ENCODE peak calls at places on chromosomes 7 and 10, in ten cellular contexts. O is cardiac muscle cell; I is tibial artery; D is CD8-positive, alpha-beta T cell; M is adrenal gland; Q is neural progenitor cell; V is OCI-LY7; X is heart left ventricle; Z is SK-N-SH; P is H1. T is an unnamed sample.

GRCh38 chr7:44244282-44244681 is 43.5 kb downstream of the YKT6 start:
- DNase-seq in I (no peak), D (peak; percentile 4), P (no peak), V (peak; percentile 57), X (no peak), Q (peak; percentile 68), Z (peak; percentile 85), O (peak; percentile 66), M (no peak), T (no peak)

GRCh38 chr7:94656925-94657731 is 1.2 kb upstream of the SGCE start:
- DNase-seq in P (no peak), V (peak; percentile 72), O (peak; percentile 33), Z (no peak), Q (peak; percentile 63), M (peak; percentile 19), X (no peak), D (no peak), I (no peak), T (no peak)

GRCh38 chr10:5404188-5405041 is at the start of gene TUBAL3:
- DNase-seq in Q (no peak), P (no peak), I (no peak), V (no peak), O (no peak), D (no peak), M (no peak), Z (no peak), X (peak; percentile 32), T (no peak)

GRCh38 chr10:71505862-71506261 is 109.1 kb downstream of the CDH23 start:
- DNase-seq in Z (no peak), O (no peak), X (no peak), V (no peak), P (no peak), I (no peak), D (no peak), Q (no peak), M (no peak), T (no peak)

GRCh38 chr10:68154211-68154497 is 44.9 kb downstream of the MYPN start:
- DNase-seq in P (no peak), I (no peak), V (peak; percentile 10), X (peak; percentile 63), M (peak; percentile 84), Z (peak; percentile 52), D (no peak), O (peak; percentile 31), Q (peak; percentile 29), T (peak; percentile 39)

GRCh38 chr7:156795415-156795814 is 97.6 kb downstream of the LMBR1 start:
- DNase-seq in X (no peak), O (no peak), D (no peak), I (no peak), Z (no peak), M (no peak), P (no peak), V (no peak), Q (no peak), T (no peak)

GRCh38 chr7:73596191-73597065 is 18.0 kb upstream of the TBL2 start:
- DNase-seq in Q (no peak), P (no peak), M (no peak), I (no peak), Z (no peak), X (no peak), D (no peak), V (no peak), O (no peak), T (no peak)

GRCh38 chr10:14879055-14879800 is 562 bp downstream of the SUV39H2 start:
- DNase-seq in Q (peak; percentile 60), M (peak; percentile 28), O (no peak), D (no peak), Z (no peak), I (no peak), P (no peak), V (peak; percentile 60), X (no peak), T (peak; percentile 34)

GRCh38 chr7:120842131-120842621 is 15.8 kb downstream of the TSPAN12 start:
- DNase-seq in O (no peak), D (no peak), Q (no peak), V (no peak), M (no peak), Z (no peak), P (no peak), I (no peak), X (no peak), T (no peak)

GRCh38 chr7:99137418-99138180 is 6.3 kb downstream of the SMURF1 start:
- DNase-seq in Z (peak; percentile 63), I (no peak), P (peak; percentile 49), M (peak; percentile 33), V (no peak), O (peak; percentile 78), X (no peak), D (no peak), Q (peak; percentile 90), T (no peak)

GRCh38 chr10:3478153-3478552 is 305.6 kb upstream of the PITRM1 start:
- DNase-seq in O (no peak), P (no peak), X (no peak), V (no peak), D (no peak), M (no peak), Z (no peak), I (no peak), Q (no peak), T (no peak)

GRCh38 chr10:3476186-3476585 is 303.6 kb upstream of the PITRM1 start:
- DNase-seq in Q (peak; percentile 60), P (no peak), D (no peak), V (no peak), M (no peak), O (no peak), I (no peak), X (no peak), Z (no peak), T (no peak)

GRCh38 chr10:3475367-3475766 is 302.8 kb upstream of the PITRM1 start:
- DNase-seq in O (no peak), Z (no peak), X (no peak), P (no peak), I (no peak), V (no peak), D (no peak), M (no peak), Q (no peak), T (no peak)

GRCh38 chr10:3477683-3478082 is 305.1 kb upstream of the PITRM1 start:
- DNase-seq in M (no peak), X (no peak), Q (no peak), P (no peak), O (no peak), Z (no peak), I (no peak), D (no peak), V (no peak), T (no peak)

DNA sequence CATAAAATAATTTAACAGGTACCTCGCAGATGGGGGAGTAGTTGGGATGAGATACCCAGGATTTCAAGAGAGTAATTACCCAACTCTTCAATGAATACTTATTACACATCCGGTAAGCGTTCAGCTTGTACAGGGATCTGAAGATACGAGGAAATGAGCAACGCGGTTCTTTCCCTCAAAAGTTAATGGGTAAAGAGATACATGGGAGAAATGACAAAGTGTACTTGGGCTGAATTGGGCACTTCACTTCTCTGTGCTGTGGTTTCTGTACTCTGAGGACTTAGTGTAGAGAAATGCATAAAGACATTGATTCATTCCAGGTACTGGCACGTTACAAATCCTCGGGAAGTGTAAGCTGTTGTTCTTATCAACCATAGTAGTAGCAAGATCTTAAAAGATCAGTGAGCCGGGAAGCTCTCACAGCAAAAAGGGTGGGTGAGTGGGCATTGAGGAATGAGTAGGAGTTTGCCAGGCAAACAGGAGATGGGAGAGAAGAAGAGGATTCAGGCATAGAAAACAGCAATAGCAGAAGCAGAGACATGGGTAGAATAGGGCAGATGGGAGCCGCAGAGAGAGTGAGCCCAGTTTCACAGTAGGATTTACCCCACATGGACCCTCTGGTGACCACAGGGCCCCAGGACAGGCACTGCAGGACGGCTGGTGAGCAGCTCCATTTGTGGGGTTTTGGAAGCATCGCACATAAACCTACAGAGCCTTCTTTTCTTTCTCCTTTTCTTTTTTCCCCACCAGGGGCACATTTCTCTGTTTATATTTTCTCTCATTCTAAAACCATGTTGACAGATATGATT is 304.3 kb upstream of the PITRM1 start:
- DNase-seq in O (no peak), X (no peak), Z (no peak), I (no peak), V (no peak), Q (no peak), P (no peak), D (no peak), M (no peak), T (no peak)
- TF ChIP-seq CTCF in O (no peak), X (no peak), Z (peak; percentile 34), I (no peak), V (peak; percentile 28), Q (no peak), P (no peak), D (no peak), M (no peak), T (no peak)

GRCh38 chr10:17232276-17232987 is 4.4 kb downstream of the VIM start:
- DNase-seq in P (no peak), X (no peak), Q (no peak), M (no peak), O (no peak), I (no peak), V (no peak), Z (no peak), D (no peak), T (no peak)
- H3K27ac ChIP-seq in P (no peak overlapping the region), X (peak overlapping the region; percentile 98), Q (no peak overlapping the region), M (no peak overlapping the region), O (no peak overlapping the region), I (peak overlapping the region; percentile 100), V (no peak overlapping the region), Z (peak overlapping the region; percentile 98), D (no peak overlapping the region), T (peak overlapping the region; percentile 100)

DNA sequence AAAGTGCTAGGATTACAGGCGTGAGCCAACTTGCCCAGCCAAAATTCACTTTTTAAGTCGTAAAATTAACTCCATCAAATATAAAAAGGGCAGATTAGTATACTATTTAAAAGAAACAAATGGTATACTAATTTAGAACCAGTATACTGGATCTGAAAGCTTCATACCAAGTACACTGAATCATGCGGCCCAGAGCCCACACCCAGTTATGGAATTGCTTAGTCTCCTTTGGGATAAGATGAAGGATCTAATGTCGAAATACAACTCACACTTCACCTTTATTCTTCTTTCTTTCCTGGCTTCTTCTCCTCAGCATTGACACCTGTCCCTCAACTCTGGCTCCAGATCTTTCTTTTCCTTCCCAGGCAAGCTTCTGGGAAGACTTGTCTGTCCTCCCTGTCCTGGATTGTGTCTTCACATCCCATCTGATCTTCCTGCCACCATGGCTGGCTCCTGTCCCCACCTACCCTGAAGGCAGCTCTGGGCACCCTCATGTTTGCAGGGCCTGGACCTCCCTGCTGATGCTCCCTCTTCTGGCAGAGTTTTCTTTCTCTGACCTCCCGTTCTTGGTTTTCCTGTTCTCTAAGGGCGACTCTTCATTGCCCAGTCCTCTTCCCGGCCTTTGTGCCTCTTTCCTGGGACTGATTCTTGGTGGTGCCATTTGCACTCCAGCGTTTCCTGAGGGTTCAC is 57.8 kb upstream of the CTBP2 start:
- DNase-seq in Z (no peak), D (no peak), P (no peak), X (no peak), I (no peak), Q (no peak), M (no peak), O (no peak), V (no peak), T (no peak)
- H3K4me1 ChIP-seq in Z (no peaks in the 10 kb centered on the region), D (no peaks in the 10 kb centered on the region), P (peaks cover 4% of the 10 kb centered on the region), X (no peaks in the 10 kb centered on the region), I (no peaks in the 10 kb centered on the region), Q (no peaks in the 10 kb centered on the region), M (no peaks in the 10 kb centered on the region), O (no peaks in the 10 kb centered on the region), V (peaks cover 5% of the 10 kb centered on the region), T (no peaks in the 10 kb centered on the region)

DNA sequence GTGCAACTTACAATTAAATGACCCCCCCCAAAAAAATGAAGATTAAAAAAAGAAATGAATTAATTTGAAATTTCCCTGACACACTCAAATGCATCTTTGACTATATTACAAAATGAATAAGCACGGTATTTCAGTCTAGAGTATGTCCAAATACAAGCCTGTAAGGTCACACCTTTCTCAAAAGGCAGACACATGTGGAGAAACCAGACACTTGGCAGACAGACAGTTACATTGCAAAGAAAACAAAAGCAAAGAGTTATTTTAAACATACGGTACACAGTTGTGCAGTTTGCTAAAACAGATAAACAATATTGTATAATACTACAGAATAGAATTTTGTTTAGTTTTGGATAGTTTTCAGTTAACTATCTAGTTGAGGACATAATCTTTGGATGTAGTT is 153.0 kb downstream of the ATE1 start:
- DNase-seq in V (no peak), O (no peak), X (no peak), D (no peak), I (no peak), P (no peak), Q (no peak), M (no peak), Z (no peak), T (no peak)
- TF ChIP-seq CTCF in V (no peak), O (no peak), X (no peak), D (no peak), I (no peak), P (no peak), Q (no peak), M (no peak), Z (no peak), T (no peak)

T was measured in left ventricle myocardium inferior.